ENCODE peak calls at places on chromosomes 16 and 17, in ten cellular contexts. H is transverse colon; X is NCI-H1105; K is cardiac fibroblast; G is RPMI8226; Y is HCT116; B is stimulated activated CD4-positive, alpha-beta T cell treated with anti-CD3 and anti-CD28 coated beads, TNF-alpha, amount 100 ng/mL, for 24 hours; U is brain microvascular endothelial cell; I is activated B cell treated with CpG ODN at 0.5 μM for 24 hours; O is astrocyte of the spinal cord. J is an unnamed sample.

GRCh38 chr17:27332485-27333409 is 38.8 kb downstream of the WSB1 start:
- DNase-seq in H (peak), X (peak), K (peak), G (peak), Y (peak), B (peak), U (peak), I (peak), O (peak), J (peak)

GRCh38 chr17:56697190-56697589 is 103.7 kb downstream of the NOG start:
- DNase-seq in H (no peak), X (no peak), K (no peak), G (no peak), Y (no peak), B (no peak), U (no peak), I (no peak), O (no peak), J (no peak)

GRCh38 chr17:49700956-49701355 is 6.8 kb downstream of the SLC35B1 start:
- DNase-seq in H (no peak), X (no peak), K (no peak), G (no peak), Y (no peak), B (no peak), U (no peak), I (no peak), O (no peak), J (no peak)

GRCh38 chr17:26962255-26963162 is 331.4 kb upstream of the WSB1 start:
- DNase-seq in H (no peak), X (no peak), K (no peak), G (peak), Y (no peak), B (no peak), U (no peak), I (no peak), O (no peak), J (no peak)

GRCh38 chr17:73609688-73610210 is 34.5 kb downstream of the SDK2 start:
- DNase-seq in H (no peak), X (no peak), K (no peak), G (no peak), Y (no peak), B (no peak), U (no peak), I (no peak), O (no peak), J (no peak)

GRCh38 chr17:79005063-79005861 is 4.3 kb downstream of the CANT1 start:
- DNase-seq in H (peak), X (peak), K (no peak), G (no peak), Y (no peak), B (no peak), U (no peak), I (no peak), O (no peak), J (no peak)

GRCh38 chr16:46971271-46971670 is 2.2 kb downstream of the DNAJA2 start:
- DNase-seq in H (no peak), X (no peak), K (no peak), G (no peak), Y (no peak), B (no peak), U (no peak), I (no peak), O (no peak), J (no peak)

GRCh38 chr17:9472094-9472493 is 103.5 kb downstream of the STX8 start:
- DNase-seq in H (no peak), X (no peak), K (peak), G (no peak), Y (no peak), B (no peak), U (no peak), I (no peak), O (peak), J (no peak)

GRCh38 chr16:66925322-66925840 is at the start of gene RRAD:
- DNase-seq in H (peak), X (no peak), K (peak), G (no peak), Y (no peak), B (no peak), U (peak), I (no peak), O (peak), J (no peak)